ENCODE peak calls at places on chromosomes 6 and 20, in five cellular contexts. S is HepG2, N is GM12878, G is K562, Q is SK-N-SH. P is an unnamed sample.

GRCh38 chr6:160042788-160043301 is 74.0 kb downstream of the IGF2R start:
- DNase-seq in S (peak; percentile 86), Q (no peak), G (no peak), N (no peak), P (no peak)

GRCh38 chr20:52941803-52942202 is 30.4 kb upstream of the TSHZ2 start:
- DNase-seq in N (no peak), S (no peak), Q (no peak), G (no peak), P (no peak)

GRCh38 chr20:58818585-58819285 is 32.0 kb downstream of the GNAS-AS1 start:
- DNase-seq in G (no peak), S (no peak), N (peak; percentile 3), Q (no peak), P (no peak)

GRCh38 chr6:7267521-7268091 is 45.4 kb downstream of the SSR1 start:
- DNase-seq in N (no peak), S (peak; percentile 52), G (peak; percentile 73), Q (peak; percentile 64), P (no peak)

GRCh38 chr6:23633986-23634385 is 492.0 kb upstream of the NRSN1 start:
- DNase-seq in Q (no peak), G (no peak), N (no peak), S (no peak), P (no peak)

GRCh38 chr20:43653966-43654365 is 12.9 kb upstream of the MYBL2 start:
- DNase-seq in Q (no peak), S (no peak), G (no peak), N (no peak), P (no peak)

GRCh38 chr6:4225207-4225872 is 90.0 kb upstream of the ECI2 start:
- DNase-seq in N (no peak), Q (no peak), S (peak; percentile 27), G (no peak), P (no peak)

GRCh38 chr20:62214067-62214466 is 6.0 kb downstream of the HRH3 start:
- DNase-seq in S (no peak), Q (no peak), G (no peak), N (no peak), P (no peak)

GRCh38 chr20:63733117-63733516 is 3.3 kb upstream of the LIME1 start:
- DNase-seq in N (no peak), Q (no peak), G (no peak), S (no peak), P (peak; percentile 2)

GRCh38 chr6:148779142-148779562 is 32.3 kb downstream of the UST start:
- DNase-seq in G (no peak), N (no peak), S (no peak), Q (no peak), P (no peak)

GRCh38 chr20:61744691-61745396 is 320.8 kb downstream of the TAF4 start:
- DNase-seq in Q (no peak), G (no peak), N (no peak), S (no peak), P (no peak)

GRCh38 chr20:63223121-63223825 is 7.3 kb upstream of the YTHDF1 start:
- DNase-seq in S (peak; percentile 73), G (peak; percentile 56), Q (peak; percentile 76), N (no peak), P (peak; percentile 58)

GRCh38 chr6:16684195-16684689 is 77.0 kb downstream of the ATXN1 start:
- DNase-seq in N (no peak), S (peak; percentile 78), Q (no peak), G (no peak), P (no peak)

GRCh38 chr6:83546636-83547035 is 34.3 kb downstream of the PRSS35 start:
- DNase-seq in Q (no peak), N (no peak), G (no peak), S (no peak), P (no peak)

GRCh38 chr6:7646394-7646793 is 56.4 kb downstream of the SNRNP48 start:
- DNase-seq in G (no peak), S (no peak), N (no peak), Q (no peak), P (no peak)

GRCh38 chr6:33602180-33602579 is 18.9 kb upstream of the ITPR3 start:
- DNase-seq in S (no peak), G (no peak), Q (no peak), N (no peak), P (no peak)

GRCh38 chr20:4189375-4189774 is 174.0 kb upstream of the RNF24 start:
- DNase-seq in N (no peak), G (no peak), S (no peak), Q (no peak), P (no peak)

GRCh38 chr6:111069722-111070406 is 17.4 kb upstream of the SLC16A10 start:
- DNase-seq in N (no peak), Q (no peak), G (no peak), S (no peak), P (no peak)

GRCh38 chr20:14632906-14633305 is 295.5 kb upstream of the FLRT3 start:
- DNase-seq in N (no peak), S (peak; percentile 20), Q (no peak), G (no peak), P (no peak)
- TF ChIP-seq FOXM1 in N (no peak), S (no peak), Q (no peak), G (no peak), P (no peak)

DNA sequence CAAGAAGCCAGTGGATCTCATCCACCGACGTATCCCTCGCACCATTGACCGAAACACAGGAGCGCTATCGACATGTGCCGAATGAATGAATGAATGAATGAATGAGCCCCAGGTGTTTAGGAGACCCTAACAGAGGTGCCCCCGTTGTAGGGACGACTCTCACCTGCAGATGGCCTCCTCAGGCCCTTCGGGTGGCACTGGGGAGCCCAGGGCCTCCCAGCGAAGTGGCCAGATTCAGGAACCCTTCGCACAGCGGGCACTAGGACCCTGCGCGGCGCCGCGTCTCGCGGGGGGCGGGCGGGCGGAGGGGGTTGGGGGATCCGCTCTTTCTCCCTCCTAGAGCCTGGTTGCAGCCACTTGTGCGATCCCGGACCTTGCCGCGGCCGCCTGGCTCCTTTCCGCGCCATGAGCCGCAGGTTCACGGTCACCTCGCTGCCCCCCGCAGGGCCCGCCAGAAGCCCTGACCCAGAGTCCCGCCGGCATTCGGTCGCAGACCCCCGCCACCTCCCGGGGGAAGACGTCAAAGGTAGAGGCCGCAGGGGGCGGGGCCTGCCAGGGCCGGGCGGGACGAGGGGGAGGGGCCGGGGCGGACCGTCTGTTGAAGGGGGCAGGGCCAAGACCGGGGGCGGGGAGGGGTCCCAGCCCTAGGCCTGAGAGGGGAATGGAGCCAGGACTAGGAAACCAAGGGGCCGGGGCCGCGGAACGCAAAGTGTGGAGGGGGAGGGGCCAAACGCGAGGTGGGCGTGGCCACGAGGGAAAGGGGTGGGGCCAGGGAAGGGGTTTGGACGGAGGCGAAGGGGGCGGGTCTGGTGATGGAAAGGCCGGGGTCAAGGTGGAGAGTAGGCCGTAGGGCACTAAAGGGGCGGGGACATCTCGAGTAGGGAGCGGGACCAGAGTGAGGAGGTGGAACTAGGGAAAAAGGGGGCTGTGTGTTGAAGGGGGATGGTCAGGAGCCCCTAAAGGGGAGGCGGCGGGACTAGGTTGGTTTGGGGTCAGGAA is 7.4 kb upstream of the SLC12A5 start:
- DNase-seq in G (peak; percentile 95), S (peak; percentile 69), Q (peak; percentile 99), N (no peak), P (peak; percentile 93)
- TF ChIP-seq FOXM1 in G (no peak), S (no peak), Q (no peak), N (no peak), P (no peak)

DNA sequence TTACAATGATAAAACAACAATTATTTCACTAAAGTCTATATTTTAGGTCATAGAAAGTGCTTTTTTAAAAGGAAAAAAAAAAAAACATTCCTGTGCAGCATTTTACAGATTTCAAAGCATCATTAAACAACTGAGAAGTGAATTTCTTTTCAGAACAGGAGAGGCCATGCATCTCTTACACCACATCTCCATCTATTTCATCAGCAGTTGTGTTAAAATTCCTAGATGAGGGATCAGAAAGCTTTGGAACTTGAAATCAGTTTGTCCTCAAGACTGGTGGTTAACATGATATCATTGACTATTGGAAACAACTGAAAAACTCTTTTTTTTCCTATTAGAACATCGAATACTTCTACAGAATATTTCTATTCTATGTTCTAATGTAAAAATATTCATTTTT is 410.9 kb upstream of the AGPAT4 start:
- DNase-seq in G (no peak), N (no peak), Q (no peak), S (no peak), P (no peak)
- TF ChIP-seq FOXM1 in G (no peak), N (no peak), Q (no peak), S (no peak), P (no peak)

GRCh38 chr6:20335872-20336271 is 65.8 kb upstream of the E2F3 start:
- DNase-seq in S (no peak), Q (no peak), N (no peak), G (no peak), P (no peak)

GRCh38 chr6:20334334-20334733 is 67.3 kb upstream of the E2F3 start:
- DNase-seq in N (no peak), G (peak; percentile 86), Q (no peak), S (no peak), P (no peak)

GRCh38 chr6:20334961-20335360 is 66.7 kb upstream of the E2F3 start:
- DNase-seq in S (no peak), N (no peak), G (no peak), Q (no peak), P (no peak)

GRCh38 chr6:20332441-20333006 is 69.2 kb upstream of the E2F3 start:
- DNase-seq in N (no peak), Q (no peak), G (no peak), S (no peak), P (no peak)

GRCh38 chr6:20333870-20334269 is 67.8 kb upstream of the E2F3 start:
- DNase-seq in G (no peak), S (no peak), N (no peak), Q (no peak), P (no peak)
- TF ChIP-seq FOXM1 in G (no peak), S (no peak), N (no peak), Q (no peak), P (no peak)

GRCh38 chr6:39493174-39493573 is 170.7 kb upstream of the KCNK16 start:
- DNase-seq in N (no peak), Q (no peak), S (no peak), G (no peak), P (no peak)

GRCh38 chr6:39490120-39490519 is 167.6 kb upstream of the KCNK16 start:
- DNase-seq in Q (no peak), S (no peak), G (no peak), N (no peak), P (no peak)

GRCh38 chr6:39493717-39494116 is 171.2 kb upstream of the KCNK16 start:
- DNase-seq in N (no peak), Q (no peak), S (no peak), G (no peak), P (no peak)

GRCh38 chr6:39484276-39484675 is 161.8 kb upstream of the KCNK16 start:
- DNase-seq in Q (no peak), N (no peak), G (no peak), S (no peak), P (no peak)

DNA sequence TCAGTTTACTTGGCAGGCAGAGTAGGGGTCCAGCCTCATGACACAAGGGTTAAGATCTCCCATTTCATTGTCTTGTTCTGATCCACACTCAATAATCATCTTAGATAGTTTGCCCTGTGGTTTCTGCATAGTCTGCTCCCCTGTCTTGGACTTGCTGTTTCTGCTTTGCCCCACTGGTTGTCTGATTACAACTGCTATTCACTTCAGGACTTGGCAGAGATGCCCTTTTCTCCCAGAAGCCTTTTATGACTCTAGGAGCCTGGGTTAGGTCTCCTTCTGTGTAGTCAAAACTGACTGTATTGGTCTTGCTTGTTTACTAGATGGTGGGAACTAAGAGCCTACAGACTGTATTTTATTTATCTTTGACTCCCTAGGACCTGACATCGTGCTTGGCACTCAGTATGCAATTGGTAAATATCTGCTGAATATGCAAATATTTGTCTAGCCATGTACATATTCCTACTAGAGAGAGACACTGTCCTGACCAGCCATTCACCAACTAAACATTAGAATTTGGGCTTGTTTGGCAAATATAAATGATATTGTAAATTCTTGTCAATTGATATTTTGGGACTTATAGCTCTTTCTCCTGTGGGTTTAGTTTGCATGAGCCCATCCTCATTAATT is 165.9 kb upstream of the KCNK16 start:
- DNase-seq in Q (no peak), S (no peak), N (no peak), G (no peak), P (no peak)
- TF ChIP-seq FOXM1 in Q (no peak), S (no peak), N (no peak), G (no peak), P (no peak)